ENCODE peak calls at places on chromosomes 7 and 10, in five cellular contexts. M is psoas muscle, F is RWPE1, B is anterior cingulate cortex, W is colonic mucosa. U is an unnamed sample.

GRCh38 chr7:158810846-158811245 is 18.5 kb downstream of the ESYT2 start:
- DNase-seq in M (no peak), F (no peak), B (no peak), W (no peak), U (no peak)

GRCh38 chr10:60032723-60033122 is 126.4 kb upstream of the CCDC6 start:
- DNase-seq in M (peak; percentile 24), F (peak; percentile 66), B (no peak), W (peak; percentile 78), U (peak; percentile 18)

GRCh38 chr10:30047924-30048531 is 11.4 kb downstream of the JCAD start:
- DNase-seq in M (no peak), F (no peak), B (no peak), W (no peak), U (no peak)

GRCh38 chr7:129468087-129468486 is 33.9 kb downstream of the STRIP2 start:
- DNase-seq in M (no peak), F (no peak), B (no peak), W (no peak), U (no peak)

GRCh38 chr10:115772606-115773005 is 500.4 kb downstream of the GFRA1 start:
- DNase-seq in M (no peak), F (peak; percentile 36), B (no peak), W (no peak), U (no peak)

GRCh38 chr7:142806021-142806353 is 35.2 kb downstream of the PRSS2 start:
- DNase-seq in M (no peak), F (no peak), B (no peak), W (no peak), U (no peak)

GRCh38 chr7:116873619-116874018 is 11.2 kb downstream of the CAPZA2 start:
- DNase-seq in M (no peak), F (no peak), B (no peak), W (no peak), U (no peak)

GRCh38 chr7:74173074-74173473 is 1.1 kb upstream of the EIF4H start:
- DNase-seq in M (no peak), F (no peak), B (no peak), W (peak; percentile 57), U (no peak)

GRCh38 chr10:5816170-5816569 is 2.9 kb upstream of the GDI2 start:
- DNase-seq in M (no peak), F (no peak), B (no peak), W (no peak), U (no peak)

GRCh38 chr10:819326-819725 is 112.2 kb downstream of the LARP4B start:
- DNase-seq in M (no peak), F (no peak), B (no peak), W (no peak), U (no peak)

GRCh38 chr10:57992321-57993077 is 275.2 kb downstream of the IPMK start:
- DNase-seq in M (no peak), F (peak; percentile 52), B (no peak), W (no peak), U (no peak)

GRCh38 chr10:11936389-11937152 is 106.0 kb downstream of the UPF2 start:
- DNase-seq in M (no peak), F (no peak), B (no peak), W (peak; percentile 58), U (no peak)

U was measured in frontal cortex.